ENCODE peak calls at places on chromosome 15, in five cellular contexts. H is tibial artery, F is uterus, C is testis, N is progenitor cell of endocrine pancreas. Z is an unnamed sample.

GRCh38 chr15:101020945-101021344 is 101.8 kb downstream of the LRRK1 start:
- DNase-seq in H (no peak), F (no peak), C (peak), N (no peak), Z (no peak)

GRCh38 chr15:56736881-56737707 is 3.8 kb upstream of the ZNF280D start:
- DNase-seq in H (no peak), F (no peak), C (no peak), N (no peak), Z (no peak)

GRCh38 chr15:74252291-74253080 is 16.4 kb downstream of the CCDC33 start:
- DNase-seq in H (no peak), F (peak), C (no peak), N (no peak), Z (no peak)

GRCh38 chr15:66094331-66094730 is 159.2 kb downstream of the MEGF11 start:
- DNase-seq in H (no peak), F (no peak), C (no peak), N (no peak), Z (no peak)

GRCh38 chr15:64333516-64333915 is 22.5 kb downstream of the CSNK1G1 start:
- DNase-seq in H (no peak), F (no peak), C (no peak), N (no peak), Z (no peak)

GRCh38 chr15:91921188-91921820 is 67.8 kb downstream of the SLCO3A1 start:
- DNase-seq in H (no peak), F (no peak), C (no peak), N (no peak), Z (no peak)

GRCh38 chr15:50685976-50686467 is 575 bp downstream of the TRPM7 start:
- DNase-seq in H (peak), F (peak), C (peak), N (peak), Z (no peak)

GRCh38 chr15:101372149-101372577 is 77.1 kb upstream of the SNRPA1 start:
- DNase-seq in H (no peak), F (no peak), C (no peak), N (no peak), Z (no peak)

GRCh38 chr15:64464271-64465005 is 4.1 kb downstream of the ZNF609 start:
- DNase-seq in H (no peak), F (no peak), C (no peak), N (no peak), Z (no peak)

GRCh38 chr15:76668900-76669299 is 236.2 kb downstream of the SCAPER start:
- DNase-seq in H (no peak), F (no peak), C (no peak), N (no peak), Z (no peak)

GRCh38 chr15:60095711-60096110 is 91.6 kb downstream of the FOXB1 start:
- DNase-seq in H (no peak), F (no peak), C (no peak), N (no peak), Z (no peak)

GRCh38 chr15:90035095-90035834 is 34.1 kb downstream of the ZNF710 start:
- DNase-seq in H (peak), F (no peak), C (peak), N (no peak), Z (no peak)

GRCh38 chr15:48806151-48806550 is 4.7 kb downstream of the CEP152 start:
- DNase-seq in H (no peak), F (no peak), C (no peak), N (no peak), Z (no peak)

GRCh38 chr15:31390029-31390428 is 63.4 kb downstream of the KLF13 start:
- DNase-seq in H (no peak), F (no peak), C (no peak), N (no peak), Z (no peak)

GRCh38 chr15:55965091-55965490 is 28.3 kb downstream of the NEDD4 start:
- DNase-seq in H (no peak), F (no peak), C (no peak), N (no peak), Z (no peak)

GRCh38 chr15:75640483-75641175 is 605 bp upstream of the IMP3 start:
- DNase-seq in H (no peak), F (no peak), C (peak), N (no peak), Z (no peak)

GRCh38 chr15:26773485-26773877 is 615 bp upstream of the GABRB3 start:
- DNase-seq in H (no peak), F (no peak), C (no peak), N (peak), Z (no peak)

DNA sequence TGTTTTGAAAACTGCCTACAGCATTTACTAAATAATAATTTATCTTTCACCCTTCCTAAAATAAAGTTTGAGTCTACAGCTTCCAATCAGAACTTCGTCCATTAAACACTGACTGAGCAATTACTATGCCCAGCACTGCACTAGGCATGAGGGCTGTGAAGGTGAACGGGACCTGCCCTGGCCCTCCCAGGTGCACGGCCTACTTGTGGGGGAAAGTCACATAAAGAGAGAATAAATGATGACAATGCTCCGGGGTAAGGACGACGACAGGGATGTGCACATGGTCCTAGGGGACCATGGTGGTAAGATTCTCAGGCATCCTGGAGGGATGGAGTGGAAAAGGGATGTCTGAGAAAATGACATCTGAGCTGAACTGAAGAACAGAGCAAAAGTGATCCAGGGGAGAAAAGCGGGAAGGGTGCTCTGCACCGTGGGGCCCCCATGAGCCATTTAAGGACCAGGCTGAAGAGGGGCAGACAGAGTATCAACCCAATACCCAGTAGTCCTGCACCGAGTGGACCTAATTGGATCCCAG is 11.5 kb downstream of the PLA2G4F start:
- DNase-seq in H (no peak), F (no peak), C (no peak), N (no peak), Z (no peak)
- TF ChIP-seq CTCF in H (no peak), F (no peak), C (no peak), N (no peak), Z (no peak)

DNA sequence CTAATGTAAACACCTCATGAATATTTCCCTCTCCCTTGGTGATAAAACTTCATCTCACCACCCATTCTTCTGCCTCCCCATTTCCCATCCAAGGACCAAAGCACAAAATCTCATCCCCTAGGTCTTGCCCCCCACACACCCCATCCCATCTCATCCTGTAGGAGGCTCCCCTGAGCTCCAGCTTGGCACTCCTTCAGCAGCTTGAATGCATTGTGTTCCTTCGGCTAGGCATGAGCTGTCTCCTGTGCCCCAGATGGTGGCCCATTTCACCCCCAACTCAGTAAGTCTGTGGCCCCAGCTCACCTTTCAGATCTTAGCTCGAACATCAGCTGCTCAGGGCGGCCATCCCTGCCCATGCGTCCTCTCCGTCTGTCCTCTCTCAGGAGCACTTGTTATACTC is 203.6 kb upstream of the NR2F2 start:
- DNase-seq in H (no peak), F (no peak), C (no peak), N (no peak), Z (no peak)
- TF ChIP-seq CTCF in H (no peak), F (no peak), C (no peak), N (no peak), Z (no peak)

DNA sequence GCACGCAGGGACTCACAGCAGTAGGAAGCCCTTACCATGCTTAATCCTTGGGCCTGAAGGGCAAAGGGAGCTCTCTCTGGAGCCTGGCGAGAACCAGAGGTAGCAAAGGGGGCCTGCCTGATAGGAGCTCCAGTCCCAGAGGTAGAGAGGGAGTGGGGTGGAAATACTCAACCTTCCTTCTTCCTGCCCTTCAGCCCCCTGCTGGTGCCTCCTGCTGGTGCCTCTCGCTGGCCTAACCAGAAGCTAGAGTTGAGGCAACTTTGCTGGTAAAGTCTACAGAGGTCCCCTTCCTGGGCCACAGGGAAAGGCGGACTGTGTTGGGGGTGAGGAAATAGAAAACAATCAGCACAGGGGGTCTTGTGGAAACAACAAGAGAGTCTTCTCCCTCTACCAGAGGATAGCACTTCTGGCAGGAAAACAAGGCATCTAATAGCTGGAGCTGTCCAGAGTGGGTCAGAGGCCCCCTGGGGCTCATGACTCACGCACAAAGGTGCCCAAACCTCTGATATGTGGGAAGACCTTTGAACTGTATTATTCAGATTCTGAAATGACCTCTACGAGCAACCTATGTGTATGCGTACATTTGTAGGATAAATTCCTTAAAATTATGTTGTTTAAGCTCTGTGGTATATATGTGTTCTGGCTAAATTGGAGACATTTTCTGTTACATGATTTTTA is 133.8 kb downstream of the LRRC28 start:
- DNase-seq in H (no peak), F (no peak), C (no peak), N (no peak), Z (no peak)
- TF ChIP-seq CTCF in H (no peak), F (no peak), C (no peak), N (peak), Z (peak)

GRCh38 chr15:67834249-67834592 is 5.6 kb downstream of the RNU6-1 start:
- DNase-seq in H (no peak), F (no peak), C (no peak), N (no peak), Z (no peak)
- TF ChIP-seq CTCF in H (no peak), F (no peak), C (no peak), N (no peak), Z (no peak)

GRCh38 chr15:80679805-80680175 is 15.3 kb upstream of the ABHD17C start:
- DNase-seq in H (no peak), F (no peak), C (no peak), N (no peak), Z (no peak)
- TF ChIP-seq CTCF in H (no peak), F (no peak), C (no peak), N (no peak), Z (no peak)

GRCh38 chr15:88661766-88662556 is 23.1 kb downstream of the ISG20 start:
- DNase-seq in H (no peak), F (no peak), C (no peak), N (no peak), Z (no peak)

GRCh38 chr15:88663216-88663615 is 24.4 kb downstream of the ISG20 start:
- DNase-seq in H (no peak), F (no peak), C (peak), N (no peak), Z (no peak)

GRCh38 chr15:88661041-88661765 is 22.4 kb downstream of the ISG20 start:
- DNase-seq in H (no peak), F (no peak), C (peak), N (no peak), Z (no peak)

GRCh38 chr15:88658972-88659931 is 20.4 kb downstream of the ISG20 start:
- DNase-seq in H (peak), F (no peak), C (peak), N (no peak), Z (no peak)

DNA sequence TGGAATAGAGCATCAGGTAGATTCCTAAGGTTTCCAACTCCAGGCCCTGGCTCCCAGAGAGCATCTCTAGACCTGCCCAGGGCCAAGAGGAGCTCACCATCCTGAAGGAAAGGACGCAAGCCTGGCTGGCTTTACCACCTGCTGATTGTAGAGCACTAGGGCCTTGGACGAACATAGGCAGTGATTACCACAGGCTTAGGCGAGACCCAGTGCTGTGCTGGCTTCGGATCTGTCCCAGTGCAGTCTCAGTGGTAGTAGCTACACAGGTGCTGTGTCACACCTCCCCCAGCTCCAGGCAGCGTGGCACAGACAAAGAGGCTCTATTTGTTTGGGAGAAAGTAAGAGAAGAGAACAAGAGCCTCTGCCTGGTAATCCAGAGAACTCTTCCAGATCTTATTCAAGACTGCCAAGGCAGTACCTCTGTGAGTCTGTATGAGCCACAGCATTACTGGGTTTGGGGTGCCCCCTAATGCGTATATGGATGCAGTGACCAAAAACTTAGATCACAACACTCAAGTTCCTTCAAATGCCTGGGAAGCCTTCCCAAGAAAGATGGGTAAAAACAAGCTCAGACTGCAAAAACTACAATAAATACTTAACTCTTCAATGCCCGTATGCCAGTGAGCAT is 25.4 kb downstream of the ISG20 start:
- DNase-seq in H (no peak), F (no peak), C (peak), N (no peak), Z (no peak)
- TF ChIP-seq CTCF in H (no peak), F (peak), C (no peak), N (no peak), Z (peak)